ENCODE peak calls at places on chromosomes 12 and 14, in five cellular contexts. C is fibroblast of pulmonary artery, Y is uterus, F is epithelial cell of esophagus, P is body of pancreas. G is an unnamed sample.

GRCh38 chr12:15757553-15758255 is 31.5 kb downstream of the EPS8 start:
- DNase-seq in C (peak), Y (peak), F (peak), P (no peak), G (peak)

GRCh38 chr14:69917287-69917686 is 38.1 kb downstream of the SMOC1 start:
- DNase-seq in C (no peak), Y (no peak), F (peak), P (no peak), G (peak)

GRCh38 chr14:100896369-100897060 is 7.0 kb downstream of the RTL1 start:
- DNase-seq in C (no peak), Y (no peak), F (no peak), P (peak), G (no peak)

GRCh38 chr12:13028825-13029570 is 15.2 kb upstream of the FAM234B start:
- DNase-seq in C (no peak), Y (no peak), F (no peak), P (no peak), G (no peak)

GRCh38 chr12:68376901-68377300 is 44.7 kb upstream of the MDM1 start:
- DNase-seq in C (no peak), Y (no peak), F (no peak), P (no peak), G (no peak)

GRCh38 chr14:68473050-68473449 is 319.8 kb downstream of the ZFP36L1 start:
- DNase-seq in C (no peak), Y (no peak), F (no peak), P (peak), G (no peak)

GRCh38 chr12:79127268-79127895 is 262.8 kb downstream of the SYT1 start:
- DNase-seq in C (peak), Y (no peak), F (peak), P (no peak), G (peak)

GRCh38 chr12:104686196-104686595 is 229.4 kb downstream of the CHST11 start:
- DNase-seq in C (peak), Y (no peak), F (peak), P (no peak), G (peak)

GRCh38 chr12:101204598-101205304 is 5.3 kb downstream of the SLC5A8 start:
- DNase-seq in C (no peak), Y (no peak), F (no peak), P (no peak), G (no peak)

GRCh38 chr14:96274122-96274910 is 18.3 kb downstream of the BDKRB1 start:
- DNase-seq in C (peak), Y (no peak), F (no peak), P (no peak), G (peak)

GRCh38 chr14:80105488-80105994 is 105.8 kb downstream of the DIO2 start:
- DNase-seq in C (no peak), Y (no peak), F (no peak), P (no peak), G (no peak)

GRCh38 chr12:94753071-94753779 is 102.9 kb upstream of the TMCC3 start:
- DNase-seq in C (peak), Y (peak), F (peak), P (no peak), G (peak)

GRCh38 chr14:104250175-104250574 is 111.8 kb downstream of the KIF26A start:
- DNase-seq in C (no peak), Y (no peak), F (no peak), P (no peak), G (no peak)

GRCh38 chr12:46549527-46550265 is 177.1 kb upstream of the SLC38A2 start:
- DNase-seq in C (peak), Y (no peak), F (peak), P (no peak), G (peak)

GRCh38 chr12:69067713-69068112 is 134.7 kb upstream of the CPM start:
- DNase-seq in C (no peak), Y (no peak), F (no peak), P (no peak), G (no peak)

GRCh38 chr12:124504273-124505000 is 63.0 kb downstream of the NCOR2 start:
- DNase-seq in C (no peak), Y (peak), F (no peak), P (no peak), G (no peak)

GRCh38 chr12:9906888-9907287 is 25.3 kb downstream of the CLEC2A start:
- DNase-seq in C (no peak), Y (no peak), F (peak), P (no peak), G (peak)

GRCh38 chr12:622420-622819 is 40.8 kb downstream of the NINJ2 start:
- DNase-seq in C (peak), Y (no peak), F (peak), P (no peak), G (no peak)

GRCh38 chr12:115096673-115097349 is 412.8 kb upstream of the TBX3 start:
- DNase-seq in C (peak), Y (peak), F (no peak), P (no peak), G (peak)

GRCh38 chr14:24241829-24242443 is 487 bp downstream of the TINF2 start:
- DNase-seq in C (peak), Y (peak), F (peak), P (peak), G (peak)

GRCh38 chr14:31138301-31138700 is 69.3 kb downstream of the HECTD1 start:
- DNase-seq in C (peak), Y (no peak), F (no peak), P (no peak), G (no peak)

GRCh38 chr12:115791331-115791730 is 486.2 kb downstream of the MED13L start:
- DNase-seq in C (no peak), Y (no peak), F (no peak), P (no peak), G (no peak)

GRCh38 chr14:72416892-72417291 is 477.0 kb downstream of the DPF3 start:
- DNase-seq in C (no peak), Y (no peak), F (no peak), P (no peak), G (no peak)

GRCh38 chr12:3634348-3634747 is 118.6 kb downstream of the CRACR2A start:
- DNase-seq in C (no peak), Y (no peak), F (no peak), P (no peak), G (no peak)

GRCh38 chr12:88242161-88242925 is 100.2 kb downstream of the TMTC3 start:
- DNase-seq in C (peak), Y (peak), F (peak), P (no peak), G (peak)

GRCh38 chr14:100577321-100577985 is 9.8 kb downstream of the BEGAIN start:
- DNase-seq in C (no peak), Y (no peak), F (no peak), P (peak), G (no peak)

GRCh38 chr14:26199599-26200370 is 398.0 kb downstream of the NOVA1 start:
- DNase-seq in C (peak), Y (no peak), F (no peak), P (no peak), G (peak)

GRCh38 chr12:69405466-69405865 is 45.9 kb downstream of the YEATS4 start:
- DNase-seq in C (peak), Y (peak), F (peak), P (no peak), G (peak)

GRCh38 chr12:100481021-100481420 is 7.4 kb downstream of the NR1H4 start:
- DNase-seq in C (no peak), Y (no peak), F (no peak), P (no peak), G (no peak)

DNA sequence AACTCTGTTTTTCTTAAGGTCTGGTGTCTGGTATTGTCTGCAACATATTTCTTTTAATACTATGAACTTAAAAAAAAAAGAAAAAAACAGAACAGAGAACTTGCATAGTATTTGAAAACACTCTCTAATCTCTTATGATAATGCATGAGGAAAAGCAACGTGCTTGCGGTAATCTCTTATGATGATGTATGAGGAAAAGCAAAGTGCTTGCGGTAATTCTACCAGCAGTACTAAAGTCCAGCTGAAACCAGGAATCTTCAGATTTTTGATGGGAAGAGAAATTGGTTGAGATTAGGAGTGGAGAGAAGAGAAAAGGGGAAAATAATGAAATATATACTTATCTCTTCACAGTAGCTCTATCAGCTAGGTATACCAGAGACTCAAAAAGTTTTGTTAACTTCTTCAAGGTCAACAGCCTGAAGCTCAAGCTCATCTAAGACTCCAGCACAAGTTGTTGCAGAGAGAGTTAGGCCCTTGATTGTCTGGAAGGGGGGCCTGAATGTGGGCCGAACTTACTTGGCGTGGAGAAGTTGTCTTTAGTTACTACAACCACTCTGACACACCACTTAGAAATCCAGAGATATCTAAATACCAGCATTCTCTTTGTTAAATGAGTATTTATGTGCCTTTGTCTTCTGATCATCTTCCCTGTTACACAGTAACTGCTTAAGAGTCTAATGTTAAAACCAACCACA is 240.4 kb downstream of the PRKD1 start:
- DNase-seq in C (peak), Y (no peak), F (no peak), P (no peak), G (no peak)
- TF ChIP-seq CTCF in C (no peak), Y (no peak), F (no peak), P (no peak), G (no peak)

DNA sequence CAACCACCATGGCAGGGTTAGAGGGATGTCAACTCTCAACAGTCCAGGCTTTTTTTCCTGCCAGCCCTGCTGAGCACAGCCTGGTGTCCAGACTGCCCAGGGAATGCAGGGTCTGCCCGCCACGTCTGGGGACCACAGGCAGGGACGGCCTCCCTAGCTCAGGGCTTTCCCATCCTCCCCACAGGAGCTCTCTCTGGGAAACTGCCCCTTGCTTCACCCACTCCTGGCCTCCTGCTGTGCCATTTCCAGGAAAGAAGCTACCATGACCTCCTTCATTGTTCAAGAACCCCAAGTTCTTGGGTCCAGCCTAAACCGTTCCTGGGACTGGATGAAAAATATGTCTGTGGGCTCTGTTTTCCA is 4.8 kb downstream of the SCNN1A start:
- DNase-seq in C (no peak), Y (no peak), F (no peak), P (no peak), G (no peak)
- H3K4me3 ChIP-seq in C (no peak), Y (no peak), F (peak), P (no peak), G (no peak)

GRCh38 chr12:107448198-107448597 is 237.4 kb upstream of the PWP1 start:
- DNase-seq in C (peak), Y (no peak), F (peak), P (no peak), G (peak)
- TF ChIP-seq CTCF in C (peak), Y (no peak), F (peak), P (no peak), G (peak)

DNA sequence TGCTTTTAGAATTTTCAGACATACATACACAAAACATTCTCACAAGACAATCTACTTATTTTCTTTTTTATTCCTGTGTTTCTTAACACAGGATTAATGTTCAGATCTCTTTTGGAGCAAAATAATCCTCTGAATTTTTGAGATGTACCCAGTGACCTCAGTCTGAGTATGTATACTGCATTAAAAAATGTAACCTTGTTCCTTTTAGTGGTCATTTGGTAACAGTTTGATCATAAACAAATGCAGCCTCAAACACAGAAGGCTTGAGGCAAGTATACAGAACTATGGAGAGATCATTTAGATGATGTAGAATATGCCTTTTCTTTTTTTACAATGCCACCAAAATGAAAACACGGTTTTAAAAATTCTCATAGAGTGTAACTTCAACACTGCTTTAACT is 9.7 kb downstream of the HIF1A start:
- DNase-seq in C (no peak), Y (no peak), F (no peak), P (no peak), G (no peak)
- H3K4me3 ChIP-seq in C (peak), Y (no peak), F (no peak), P (no peak), G (no peak)

DNA sequence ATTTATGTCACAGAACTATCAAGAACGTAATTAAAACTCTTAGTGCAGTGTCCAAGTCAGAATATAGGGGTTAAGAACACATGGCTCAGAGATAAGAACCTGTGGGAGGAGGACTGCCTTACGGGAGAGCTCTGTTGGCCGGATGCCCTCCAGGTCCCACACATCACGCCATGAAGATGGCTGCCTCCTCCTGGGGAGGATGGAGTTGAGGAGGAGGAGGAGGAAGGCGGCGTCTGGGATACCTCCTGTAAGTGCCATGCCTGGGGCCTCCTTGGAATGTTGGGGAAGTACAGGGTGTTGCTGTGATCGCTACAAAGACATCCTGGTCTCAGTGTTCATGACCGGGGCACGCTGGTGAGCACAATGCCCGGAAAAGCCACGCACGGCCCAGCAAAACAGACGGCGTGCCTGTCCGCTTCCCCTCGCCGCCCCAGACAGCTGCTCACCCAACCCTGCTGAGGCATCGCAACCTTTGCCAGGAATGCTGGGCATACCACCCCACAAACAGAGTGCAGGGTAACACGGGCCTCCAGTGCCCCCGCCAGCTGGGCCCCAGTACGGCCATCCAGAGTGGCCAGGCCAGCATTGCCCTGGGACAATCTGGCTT is 28.7 kb upstream of the CD9 start:
- DNase-seq in C (peak), Y (peak), F (no peak), P (no peak), G (no peak)
- TF ChIP-seq CTCF in C (no peak), Y (no peak), F (no peak), P (no peak), G (no peak)

GRCh38 chr14:54882521-54882920 is 20.1 kb downstream of the GCH1 start:
- DNase-seq in C (no peak), Y (no peak), F (no peak), P (no peak), G (no peak)
- H3K4me3 ChIP-seq in C (no peak), Y (no peak), F (no peak), P (no peak), G (no peak)

DNA sequence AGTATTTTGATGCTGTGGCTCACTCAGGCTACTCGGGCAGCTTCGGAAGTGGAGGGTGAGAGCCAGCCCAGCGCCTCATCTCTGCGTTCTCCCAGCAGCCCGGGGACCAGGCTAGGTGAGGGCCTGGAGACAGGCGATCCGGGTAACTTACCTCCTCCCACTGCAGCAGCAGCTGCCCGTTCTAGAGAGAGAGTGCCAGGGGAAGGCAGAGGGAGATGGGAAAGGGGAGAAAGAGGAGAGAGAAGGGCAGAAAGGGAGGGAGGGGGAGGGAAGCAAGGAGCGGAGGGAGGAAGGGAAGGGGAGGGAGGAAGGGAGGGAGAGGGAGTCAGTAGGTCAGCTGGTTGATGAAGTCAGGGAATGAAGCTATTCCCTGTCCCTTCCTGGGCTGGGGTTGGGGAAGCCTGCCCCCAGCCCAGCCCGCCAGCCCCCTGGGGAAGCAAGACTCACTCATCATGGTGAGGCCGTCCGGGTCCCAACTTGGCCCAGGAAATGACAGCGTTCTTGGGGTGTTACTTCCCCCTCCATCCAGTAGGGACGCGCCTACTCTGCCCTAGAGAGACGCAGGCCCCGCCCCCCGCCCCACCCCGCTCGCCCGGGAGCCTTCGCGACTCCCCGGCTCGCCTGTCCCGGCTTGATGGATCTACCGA is at the start of gene IFI27L2:
- DNase-seq in C (peak), Y (peak), F (peak), P (peak), G (peak)
- TF ChIP-seq CTCF in C (no peak), Y (peak), F (peak), P (peak), G (peak)

GRCh38 chr14:60090864-60091519 is 731 bp upstream of the PCNX4 start:
- DNase-seq in C (peak), Y (peak), F (peak), P (peak), G (peak)

GRCh38 chr14:60093088-60093487 is 1.4 kb downstream of the PCNX4 start:
- DNase-seq in C (no peak), Y (no peak), F (no peak), P (no peak), G (peak)

GRCh38 chr14:60093606-60094005 is 1.9 kb downstream of the PCNX4 start:
- DNase-seq in C (no peak), Y (no peak), F (no peak), P (no peak), G (peak)

GRCh38 chr14:60091550-60092511 is at the start of gene PCNX4:
- DNase-seq in C (peak), Y (peak), F (peak), P (peak), G (peak)

DNA sequence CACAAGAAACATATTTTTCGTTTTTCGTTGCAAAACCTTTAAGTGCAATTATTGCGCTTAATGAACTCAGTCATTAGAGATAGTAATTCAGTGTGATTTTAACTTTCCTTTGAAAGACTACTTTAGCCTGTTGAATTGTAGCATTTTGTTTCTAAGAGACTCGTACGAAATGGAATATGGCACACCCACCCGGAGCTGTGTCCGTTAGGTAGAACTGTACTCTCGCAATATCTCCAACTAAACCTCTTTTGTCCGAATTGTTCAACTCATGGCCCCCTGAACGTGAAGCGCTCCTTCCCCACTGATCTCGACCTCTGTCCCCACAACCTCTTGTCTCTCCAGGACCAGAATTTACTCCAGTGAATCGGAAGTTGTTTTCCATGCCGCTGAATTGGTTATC is 793 bp downstream of the PCNX4 start:
- DNase-seq in C (peak), Y (peak), F (peak), P (peak), G (peak)
- H3K4me3 ChIP-seq in C (peak), Y (peak), F (peak), P (peak), G (peak)

GRCh38 chr14:20350280-20350679 is 6.8 kb downstream of the PARP2 start:
- DNase-seq in C (no peak), Y (no peak), F (peak), P (no peak), G (peak)

GRCh38 chr14:20345366-20345765 is 1.9 kb downstream of the PARP2 start:
- DNase-seq in C (no peak), Y (no peak), F (no peak), P (no peak), G (no peak)

GRCh38 chr14:20347747-20348146 is 4.3 kb downstream of the PARP2 start:
- DNase-seq in C (no peak), Y (no peak), F (no peak), P (no peak), G (no peak)

GRCh38 chr14:20346713-20347112 is 3.3 kb downstream of the PARP2 start:
- DNase-seq in C (no peak), Y (no peak), F (no peak), P (no peak), G (no peak)

DNA sequence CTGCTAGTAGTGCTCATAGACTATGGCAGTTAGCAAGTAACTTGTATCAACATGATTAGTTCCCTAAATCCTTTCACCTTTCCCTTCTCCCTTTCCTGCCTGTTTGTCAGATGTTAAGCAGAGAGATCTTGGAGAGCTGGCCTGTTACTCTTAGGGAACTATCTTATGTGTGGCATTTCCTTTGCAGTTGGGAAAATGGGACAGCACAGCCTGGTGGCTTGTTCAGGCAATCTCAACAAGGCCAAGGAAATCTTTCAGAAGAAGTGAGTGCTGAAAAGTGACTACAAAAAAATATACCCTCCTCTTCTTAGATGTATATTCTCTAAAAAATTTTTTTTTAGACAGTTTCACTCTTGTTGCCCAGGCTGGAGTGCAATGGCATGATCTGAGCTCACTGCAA is 7.4 kb downstream of the PARP2 start:
- DNase-seq in C (peak), Y (no peak), F (peak), P (no peak), G (peak)
- TF ChIP-seq CTCF in C (peak), Y (no peak), F (peak), P (peak), G (peak)

G was measured in fibroblast of mammary gland.